ENCODE peak calls at places on chromosome 11, in four cellular contexts. G is K562, X is GM12878, I is HepG2. L is an unnamed sample.

GRCh38 chr11:36373040-36374010 is 77.2 kb downstream of the PRR5L start:
- DNase-seq in G (no peak), X (no peak), I (no peak), L (no peak)

GRCh38 chr11:122796128-122796717 is 42.1 kb upstream of the CRTAM start:
- DNase-seq in G (peak; percentile 66), X (no peak), I (peak; percentile 9), L (peak; percentile 83)

GRCh38 chr11:131311746-131312145 is 58.7 kb upstream of the NTM start:
- DNase-seq in G (no peak), X (no peak), I (no peak), L (no peak)

GRCh38 chr11:67482275-67482735 is 521 bp upstream of the AIP start:
- DNase-seq in G (no peak), X (no peak), I (no peak), L (no peak)

GRCh38 chr11:92843455-92843854 is 126.0 kb upstream of the MTNR1B start:
- DNase-seq in G (no peak), X (no peak), I (no peak), L (no peak)

GRCh38 chr11:12502950-12503579 is 125.7 kb downstream of the PARVA start:
- DNase-seq in G (no peak), X (no peak), I (no peak), L (no peak)

GRCh38 chr11:14230407-14230806 is 128.6 kb downstream of the RRAS2 start:
- DNase-seq in G (no peak), X (no peak), I (no peak), L (no peak)

GRCh38 chr11:61797263-61797944 is 4.7 kb downstream of the FEN1 start:
- DNase-seq in G (no peak), X (peak; percentile 52), I (peak; percentile 78), L (peak; percentile 85)

GRCh38 chr11:127182586-127183203 is 182.1 kb upstream of the KIRREL3 start:
- DNase-seq in G (no peak), X (no peak), I (no peak), L (no peak)

GRCh38 chr11:48014917-48015316 is 34.6 kb downstream of the PTPRJ start:
- DNase-seq in G (no peak), X (no peak), I (no peak), L (no peak)
- TF ChIP-seq POLR2AphosphoS5 in G (no peak), X (no peak), I (no peak), L (no peak)

GRCh38 chr11:66373261-66373660 is 1.7 kb upstream of the SLC29A2 start:
- DNase-seq in G (no peak), X (no peak), I (no peak), L (no peak)

GRCh38 chr11:66368484-66368883 is 3.1 kb downstream of the SLC29A2 start:
- DNase-seq in G (no peak), X (no peak), I (no peak), L (no peak)

GRCh38 chr11:66367561-66368312 is 3.8 kb downstream of the SLC29A2 start:
- DNase-seq in G (no peak), X (no peak), I (no peak), L (no peak)

GRCh38 chr11:66369073-66369894 is 2.3 kb downstream of the SLC29A2 start:
- DNase-seq in G (peak; percentile 3), X (no peak), I (no peak), L (no peak)

GRCh38 chr11:66371627-66372415 is at the start of gene SLC29A2:
- DNase-seq in G (peak; percentile 95), X (peak; percentile 61), I (no peak), L (peak; percentile 98)
- TF ChIP-seq EZH2 in G (no peak), X (no peak), I (no peak), L (no peak)

GRCh38 chr11:19352736-19353110 is 112.0 kb upstream of the E2F8 start:
- DNase-seq in G (no peak), X (no peak), I (no peak), L (no peak)

GRCh38 chr11:19353287-19353686 is 112.5 kb upstream of the E2F8 start:
- DNase-seq in G (no peak), X (no peak), I (no peak), L (no peak)

GRCh38 chr11:19350093-19350665 is 109.4 kb upstream of the E2F8 start:
- DNase-seq in G (no peak), X (no peak), I (no peak), L (no peak)

GRCh38 chr11:19351426-19351825 is 110.7 kb upstream of the E2F8 start:
- DNase-seq in G (no peak), X (no peak), I (no peak), L (no peak)

DNA sequence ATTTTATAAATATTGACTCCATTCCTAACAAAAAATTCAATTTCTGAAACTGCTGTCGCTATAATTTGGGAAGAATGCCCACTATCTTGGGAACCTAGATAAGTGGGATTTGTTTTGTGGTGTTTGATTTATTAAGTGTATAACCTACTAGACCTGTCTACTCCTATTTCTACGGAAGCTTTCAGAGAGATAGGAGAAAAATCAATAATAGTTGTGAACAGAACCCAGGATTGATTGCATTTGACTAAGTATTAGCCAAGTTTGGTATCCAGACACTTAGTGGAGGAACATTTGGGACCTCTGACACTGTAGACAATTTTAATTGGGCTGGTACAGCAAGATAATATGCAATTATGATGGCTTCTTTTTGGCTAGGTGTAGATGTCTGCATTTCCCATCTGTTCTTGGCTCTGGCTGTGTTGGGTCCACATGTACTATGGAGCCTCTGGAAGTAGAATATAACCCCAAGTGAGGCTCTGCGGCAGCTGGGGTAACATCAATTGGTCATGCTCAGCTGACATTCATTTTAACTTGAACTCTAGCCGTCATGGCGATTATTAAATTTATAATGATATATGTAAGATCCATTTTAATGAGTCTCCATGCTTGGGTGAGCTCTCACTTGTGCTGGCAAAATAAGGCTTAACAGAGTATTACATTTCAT is 111.5 kb upstream of the E2F8 start:
- DNase-seq in G (no peak), X (no peak), I (no peak), L (no peak)
- TF ChIP-seq JUNB in G (no peak), X (no peak), I (no peak), L (no peak)

DNA sequence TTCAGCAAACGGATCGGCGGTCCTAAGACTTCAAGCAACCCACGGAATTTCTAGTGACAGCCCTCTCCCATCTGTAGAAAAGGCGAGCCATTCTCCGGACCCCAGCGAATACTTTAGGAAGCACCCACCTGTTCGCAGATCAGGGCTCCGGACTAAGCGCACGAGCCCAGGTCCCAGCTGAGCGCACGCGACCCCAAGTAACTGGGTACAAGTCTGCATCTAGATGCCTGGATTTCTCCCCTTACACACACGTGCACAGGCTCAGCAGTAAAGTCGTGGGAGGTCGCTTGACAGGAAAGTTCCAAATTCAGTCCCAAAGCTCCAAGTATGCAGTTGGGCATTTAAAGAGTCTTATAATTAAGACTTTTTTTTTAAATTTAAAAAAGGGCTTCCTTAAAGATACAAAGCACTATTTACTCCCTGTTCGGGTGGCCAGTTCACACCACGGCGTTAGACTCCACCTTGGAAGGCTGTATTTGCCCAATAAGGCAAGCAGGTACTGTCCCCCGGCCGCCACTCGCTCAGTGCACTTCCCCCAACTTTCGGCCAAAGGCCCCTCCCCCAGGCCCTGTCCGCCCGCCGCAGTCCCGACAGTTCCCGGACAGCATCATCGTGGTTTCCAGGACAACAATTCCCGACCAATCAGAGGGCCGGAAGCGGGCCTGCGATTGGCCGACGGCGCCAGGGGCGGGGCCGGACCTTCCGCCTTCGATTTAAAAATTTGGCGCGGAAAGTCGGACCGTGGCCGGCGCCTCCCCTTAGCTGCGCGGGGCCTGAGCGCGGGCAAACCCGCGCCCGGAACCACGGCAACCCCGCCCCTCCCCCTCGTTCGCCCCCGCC is at the start of gene E2F8:
- DNase-seq in G (peak; percentile 97), X (peak; percentile 88), I (peak; percentile 92), L (peak; percentile 97)
- TF ChIP-seq POLR2AphosphoS5 in G (peak; percentile 70), X (no peak), I (no peak), L (peak; percentile 23)